ENCODE peak calls at places on chromosomes 7 and 10, in ten cellular contexts. J is activated CD8-positive, alpha-beta T cell treated with anti-CD3 and anti-CD28 coated beads for 36 hours; F is choroid plexus epithelial cell; H is CD8-positive, alpha-beta T cell; W is pancreas; M is Ammon's horn; I is Calu3; D is aorta; O is activated CD8-positive, alpha-beta memory T cell treated with anti-CD3 and anti-CD28 coated beads for 1 hour; C is GM18507. V is an unnamed sample.

GRCh38 chr7:101631224-101631714 is 2.2 kb upstream of the MYL10 start:
- DNase-seq in W (no peak), H (no peak), C (no peak), J (no peak), O (no peak), I (no peak), D (no peak), M (no peak), F (peak; percentile 23), V (peak; percentile 15)

GRCh38 chr7:132577206-132578049 is 1.2 kb upstream of the PLXNA4 start:
- DNase-seq in J (peak; percentile 10), I (peak; percentile 9), H (no peak), W (peak; percentile 44), O (no peak), C (no peak), F (peak; percentile 70), D (peak; percentile 84), M (peak; percentile 83), V (peak; percentile 83)

GRCh38 chr10:114353383-114353782 is 50.9 kb downstream of the AFAP1L2 start:
- DNase-seq in W (no peak), C (no peak), D (no peak), F (peak; percentile 45), M (no peak), J (no peak), O (no peak), I (no peak), H (no peak), V (no peak)

GRCh38 chr10:35908451-35908850 is 266.4 kb upstream of the FZD8 start:
- DNase-seq in W (no peak), I (no peak), C (no peak), J (no peak), M (no peak), D (no peak), H (no peak), O (no peak), F (peak; percentile 36), V (no peak)

GRCh38 chr7:24722386-24723177 is 34.7 kb downstream of the GSDME start:
- DNase-seq in J (no peak), O (no peak), M (peak; percentile 80), I (peak; percentile 22), F (peak; percentile 76), H (no peak), C (no peak), D (no peak), W (no peak), V (peak; percentile 52)

GRCh38 chr7:47648301-47648900 is 66.5 kb upstream of the TNS3 start:
- DNase-seq in M (no peak), D (no peak), I (no peak), C (no peak), J (no peak), O (no peak), F (peak; percentile 91), H (no peak), W (no peak), V (no peak)

GRCh38 chr7:14748461-14748860 is 154.1 kb downstream of the DGKB start:
- DNase-seq in I (peak; percentile 41), F (peak; percentile 91), H (no peak), O (no peak), D (no peak), W (no peak), M (no peak), C (no peak), J (no peak), V (no peak)

GRCh38 chr10:31876616-31877352 is 51.8 kb downstream of the ARHGAP12 start:
- DNase-seq in J (no peak), C (no peak), I (no peak), D (no peak), W (no peak), H (no peak), O (no peak), M (peak; percentile 18), F (peak; percentile 28), V (no peak)

GRCh38 chr7:117385340-117386124 is 41.8 kb downstream of the ASZ1 start:
- DNase-seq in M (peak; percentile 47), F (peak; percentile 58), C (no peak), J (no peak), H (no peak), D (no peak), O (no peak), I (no peak), W (no peak), V (peak; percentile 25)

GRCh38 chr10:100729877-100730738 is 15.3 kb upstream of the PAX2 start:
- DNase-seq in D (no peak), O (no peak), C (no peak), W (no peak), I (no peak), M (no peak), H (no peak), F (no peak), J (no peak), V (no peak)

GRCh38 chr7:72334066-72334465 is 78.1 kb downstream of the CALN1 start:
- DNase-seq in I (no peak), O (no peak), M (peak; percentile 30), H (no peak), C (no peak), F (no peak), D (no peak), W (no peak), J (no peak), V (no peak)

GRCh38 chr7:113774182-113774807 is 144.5 kb downstream of the PPP1R3A start:
- DNase-seq in O (no peak), J (peak; percentile 12), I (peak; percentile 29), H (no peak), D (no peak), M (peak; percentile 63), F (peak; percentile 87), C (no peak), W (no peak), V (peak; percentile 67)

GRCh38 chr10:43854042-43854441 is 205.4 kb upstream of the ZNF32 start:
- DNase-seq in O (no peak), F (peak; percentile 51), I (peak; percentile 26), C (no peak), J (no peak), D (no peak), M (no peak), H (no peak), W (no peak), V (peak; percentile 30)

GRCh38 chr7:102146122-102146521 is 140.5 kb upstream of the SH2B2 start:
- DNase-seq in I (no peak), D (peak; percentile 35), C (no peak), F (no peak), W (no peak), J (no peak), O (no peak), H (no peak), M (peak; percentile 60), V (no peak)

GRCh38 chr10:6399241-6399701 is 180.8 kb downstream of the PRKCQ start:
- DNase-seq in M (peak; percentile 83), D (peak; percentile 79), F (peak; percentile 49), I (peak; percentile 79), O (no peak), W (no peak), H (no peak), C (no peak), J (no peak), V (no peak)

GRCh38 chr10:99742701-99743100 is 10.7 kb downstream of the CUTC start:
- DNase-seq in J (no peak), M (no peak), C (no peak), W (no peak), F (peak; percentile 44), I (no peak), O (no peak), H (no peak), D (no peak), V (no peak)

GRCh38 chr10:19767876-19768275 is 48.4 kb upstream of the PLXDC2 start:
- DNase-seq in W (no peak), H (no peak), I (no peak), M (no peak), D (no peak), F (no peak), J (no peak), O (no peak), C (no peak), V (no peak)

GRCh38 chr10:123380491-123381085 is 226.4 kb downstream of the BUB3 start:
- DNase-seq in F (peak; percentile 29), J (no peak), M (peak; percentile 56), D (no peak), I (no peak), W (no peak), O (no peak), H (no peak), C (no peak), V (peak; percentile 24)

GRCh38 chr7:134350682-134351081 is 34.0 kb upstream of the SLC35B4 start:
- DNase-seq in J (peak; percentile 3), C (no peak), F (no peak), M (no peak), D (no peak), O (no peak), H (no peak), W (no peak), I (no peak), V (no peak)

GRCh38 chr7:37208528-37208927 is 240.1 kb downstream of the ELMO1 start:
- DNase-seq in I (peak; percentile 63), F (peak; percentile 96), J (peak; percentile 9), H (no peak), D (peak; percentile 78), W (peak; percentile 28), C (peak; percentile 15), O (peak; percentile 3), M (peak; percentile 92), V (peak; percentile 84)

GRCh38 chr10:110811791-110812581 is 59.7 kb upstream of the PDCD4 start:
- DNase-seq in O (no peak), J (no peak), W (peak; percentile 63), F (peak; percentile 41), C (no peak), D (peak; percentile 81), M (peak; percentile 25), H (no peak), I (no peak), V (no peak)

GRCh38 chr7:116403265-116403664 is 96.3 kb upstream of the CAV2 start:
- DNase-seq in M (no peak), H (no peak), F (peak; percentile 38), D (no peak), C (no peak), O (no peak), I (no peak), W (no peak), J (no peak), V (no peak)

GRCh38 chr10:119750391-119751230 is 24.8 kb downstream of the INPP5F start:
- DNase-seq in D (peak; percentile 76), I (peak; percentile 55), O (no peak), M (peak; percentile 96), W (peak; percentile 59), J (peak; percentile 77), C (peak; percentile 26), F (peak; percentile 93), H (peak; percentile 38), V (peak; percentile 86)

GRCh38 chr10:113594673-113595072 is 41.8 kb downstream of the HABP2 start:
- DNase-seq in H (no peak), O (no peak), D (no peak), M (no peak), J (no peak), W (no peak), F (no peak), C (no peak), I (no peak), V (no peak)

GRCh38 chr7:128437426-128438332 is 18.0 kb upstream of the HILPDA start:
- DNase-seq in D (no peak), J (no peak), H (no peak), I (no peak), O (no peak), F (no peak), C (no peak), M (no peak), W (no peak), V (no peak)